ENCODE peak calls at places on chromosome 11, in seven cellular contexts. X, U, S, I, K, Z and P are unnamed samples.

GRCh38 chr11:109405671-109406070 is 16.3 kb upstream of the C11orf87 start:
- DNase-seq in X (no peak), U (no peak), S (peak; percentile 82), I (peak; percentile 71), K (no peak), Z (no peak), P (peak; percentile 46)

GRCh38 chr11:4093519-4094347 is 866 bp upstream of the RRM1 start:
- DNase-seq in X (no peak), U (no peak), S (no peak), I (no peak), K (no peak), Z (no peak), P (no peak)

GRCh38 chr11:106466441-106467190 is 389.2 kb downstream of the AASDHPPT start:
- DNase-seq in X (no peak), U (no peak), S (peak; percentile 94), I (peak; percentile 93), K (no peak), Z (no peak), P (peak; percentile 57)

GRCh38 chr11:112357488-112357887 is 96.8 kb upstream of the PLET1 start:
- DNase-seq in X (no peak), U (no peak), S (no peak), I (no peak), K (no peak), Z (no peak), P (no peak)

GRCh38 chr11:123227763-123228488 is 32.9 kb upstream of the CLMP start:
- DNase-seq in X (no peak), U (no peak), S (no peak), I (no peak), K (no peak), Z (no peak), P (no peak)

GRCh38 chr11:20089796-20090653 is 70.2 kb downstream of the DBX1 start:
- DNase-seq in X (no peak), U (no peak), S (peak; percentile 80), I (peak; percentile 70), K (no peak), Z (no peak), P (peak; percentile 86)

GRCh38 chr11:103315248-103315647 is 206.0 kb downstream of the DYNC2H1 start:
- DNase-seq in X (no peak), U (no peak), S (no peak), I (no peak), K (no peak), Z (no peak), P (no peak)

GRCh38 chr11:46065681-46066080 is 55.6 kb downstream of the PHF21A start:
- DNase-seq in X (no peak), U (no peak), S (no peak), I (no peak), K (no peak), Z (no peak), P (no peak)

GRCh38 chr11:87059596-87059995 is 21.9 kb downstream of the TMEM135 start:
- DNase-seq in X (no peak), U (no peak), S (no peak), I (no peak), K (no peak), Z (no peak), P (no peak)

GRCh38 chr11:62108017-62108750 is 15.6 kb upstream of the INCENP start:
- DNase-seq in X (no peak), U (no peak), S (peak; percentile 62), I (peak; percentile 34), K (no peak), Z (no peak), P (peak; percentile 87)

GRCh38 chr11:93537767-93538261 is 5.4 kb downstream of the SMCO4 start:
- DNase-seq in X (peak; percentile 63), U (no peak), S (peak; percentile 52), I (peak; percentile 26), K (no peak), Z (no peak), P (no peak)

GRCh38 chr11:16604784-16605439 is 133.5 kb upstream of the C11orf58 start:
- DNase-seq in X (no peak), U (no peak), S (peak; percentile 45), I (peak; percentile 26), K (peak; percentile 71), Z (peak; percentile 59), P (no peak)

GRCh38 chr11:99020324-99021225 is at the start of gene CNTN5:
- DNase-seq in X (peak; percentile 59), U (no peak), S (peak; percentile 20), I (no peak), K (peak; percentile 72), Z (peak; percentile 13), P (no peak)

GRCh38 chr11:129935723-129936122 is 40.3 kb upstream of the NFRKB start:
- DNase-seq in X (no peak), U (no peak), S (no peak), I (no peak), K (no peak), Z (no peak), P (no peak)

GRCh38 chr11:540583-541432 is 3.5 kb downstream of the LRRC56 start:
- DNase-seq in X (no peak), U (no peak), S (no peak), I (no peak), K (no peak), Z (no peak), P (no peak)

GRCh38 chr11:12640355-12640754 is 33.9 kb upstream of the TEAD1 start:
- DNase-seq in X (no peak), U (no peak), S (no peak), I (no peak), K (no peak), Z (no peak), P (no peak)

GRCh38 chr11:43381802-43382201 is 23.1 kb downstream of the TTC17 start:
- DNase-seq in X (no peak), U (no peak), S (no peak), I (no peak), K (no peak), Z (no peak), P (no peak)

DNA sequence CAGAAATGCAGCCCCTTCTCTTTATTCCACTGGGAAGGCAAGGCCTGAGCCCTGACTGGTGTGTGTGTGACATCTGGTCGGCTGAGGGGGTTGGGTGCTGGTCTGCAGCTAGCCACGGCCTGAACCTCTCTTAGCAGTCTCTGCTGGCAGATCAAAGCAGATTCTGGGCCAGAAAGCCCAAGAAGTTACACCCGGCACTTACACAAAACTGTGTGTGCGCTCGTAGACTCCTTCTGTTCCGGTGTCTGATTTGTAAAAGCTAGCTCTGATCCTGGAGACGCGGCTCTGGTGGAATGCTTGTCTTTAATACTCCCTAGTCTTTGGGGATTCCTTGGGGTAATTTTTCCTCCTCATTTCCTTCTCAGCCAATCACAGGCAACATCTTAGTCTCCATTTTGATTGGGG is 5.5 kb downstream of the PKNOX2 start:
- DNase-seq in X (no peak), U (no peak), S (no peak), I (no peak), K (no peak), Z (no peak), P (peak; percentile 84)
- H3K4me3 ChIP-seq in X (no peak overlapping the region), U (no peak overlapping the region), S (peak overlapping the region; percentile 12), I (peak overlapping the region; percentile 0), K (no peak overlapping the region), Z (no peak overlapping the region), P (peak overlapping the region; percentile 58)

DNA sequence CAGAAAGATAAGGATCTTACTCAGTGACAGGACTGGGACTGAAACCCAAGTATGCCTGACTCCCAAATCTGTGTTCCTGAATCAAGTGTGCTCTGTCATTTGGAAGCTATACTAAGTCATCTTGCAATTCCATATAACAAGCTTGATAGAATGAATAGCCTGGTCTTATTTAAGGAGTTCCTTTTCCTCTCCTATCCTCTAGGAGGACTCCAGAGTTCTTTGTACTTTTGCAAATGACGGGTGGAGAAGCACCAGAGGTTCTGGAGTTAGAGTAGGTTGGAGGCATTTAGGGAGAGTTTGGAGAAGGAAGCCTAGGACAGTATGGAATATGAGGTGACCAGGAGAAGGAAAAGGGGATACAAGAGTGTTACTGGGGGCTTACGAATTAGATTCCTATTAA is 92.9 kb upstream of the RCN1 start:
- DNase-seq in X (no peak), U (no peak), S (no peak), I (no peak), K (no peak), Z (no peak), P (no peak)
- TF ChIP-seq CTCF in X (no peak), U (no peak), S (no peak), I (no peak), K (no peak), Z (no peak), P (no peak)

DNA sequence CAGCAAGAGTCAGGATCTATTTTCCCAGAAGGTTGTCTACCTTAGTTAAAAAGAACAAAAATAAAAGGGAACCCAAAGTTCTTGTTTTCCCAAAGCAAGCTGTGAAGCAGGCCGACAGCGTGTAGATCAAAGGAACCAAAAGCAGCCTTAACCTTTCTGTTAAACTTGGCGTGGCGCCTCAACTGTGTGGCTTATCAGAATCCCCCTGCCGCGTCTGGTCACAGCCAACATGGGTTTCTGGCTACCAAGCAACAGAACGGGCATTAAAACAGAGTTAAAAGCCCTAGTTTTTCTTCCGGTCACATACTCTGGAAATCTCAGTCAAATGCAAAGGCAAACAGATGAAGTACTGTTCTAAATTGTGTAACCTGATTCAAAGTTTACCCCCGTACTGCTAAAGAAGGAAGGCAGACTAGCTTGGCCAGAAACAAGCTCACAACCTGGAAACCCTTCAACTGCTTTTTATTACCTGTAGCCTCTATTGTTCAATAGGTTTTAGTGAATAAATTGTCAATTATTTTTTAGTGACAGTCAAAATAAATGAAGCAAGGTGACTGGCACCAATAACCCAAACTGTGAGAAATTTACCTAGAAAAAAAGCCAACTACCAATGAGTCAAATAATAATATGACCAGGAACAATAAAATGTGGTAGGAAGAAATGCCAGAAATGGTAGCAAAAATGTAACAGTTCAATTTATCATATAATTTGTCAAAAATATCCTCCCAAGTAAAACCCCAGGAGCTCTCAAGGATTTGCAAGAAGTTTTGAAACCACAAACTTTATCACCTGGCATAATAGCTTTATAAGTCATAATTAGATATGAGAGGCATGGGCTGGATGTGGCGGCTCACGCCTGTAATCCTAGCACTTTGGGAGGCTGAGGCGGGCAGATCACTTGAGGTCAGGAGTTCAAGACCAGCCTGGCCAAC is 21.4 kb downstream of the CHKA start:
- DNase-seq in X (no peak), U (no peak), S (peak; percentile 60), I (peak; percentile 57), K (no peak), Z (peak; percentile 59), P (peak; percentile 21)
- H3K4me3 ChIP-seq in X (no peak overlapping the region), U (no peak overlapping the region), S (no peak overlapping the region), I (no peak overlapping the region), K (no peak overlapping the region), Z (peak overlapping the region; percentile 11), P (no peak overlapping the region)

DNA sequence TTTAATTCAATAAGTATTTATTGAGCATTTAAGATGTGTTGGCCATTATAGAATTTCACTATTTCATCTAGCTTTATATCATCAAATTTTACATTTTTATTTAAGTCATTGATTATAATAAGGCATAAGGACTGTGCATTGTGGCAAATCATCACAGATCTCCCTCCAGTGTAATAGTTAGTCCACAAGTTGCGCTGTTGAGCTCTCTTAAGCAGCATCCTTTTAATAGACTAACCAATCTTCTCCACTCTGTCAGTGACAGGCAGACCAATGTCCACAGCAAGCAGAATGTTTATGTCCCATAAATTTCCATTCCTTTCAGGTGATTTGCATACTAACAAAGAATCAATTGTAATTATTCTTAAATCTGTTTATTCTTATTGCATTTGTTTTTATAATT is 595.3 kb upstream of the CCDC90B start:
- DNase-seq in X (no peak), U (no peak), S (no peak), I (no peak), K (no peak), Z (no peak), P (no peak)
- TF ChIP-seq CTCF in X (no peak), U (no peak), S (no peak), I (no peak), K (no peak), Z (no peak), P (no peak)